ENCODE peak calls at places on chromosome 6, in four cellular contexts. U is A549, N is gastrocnemius medialis, O is spleen. H is an unnamed sample.

GRCh38 chr6:14396826-14397517 is 279.4 kb downstream of the CD83 start:
- DNase-seq in U (no peak), O (peak; percentile 87), N (peak; percentile 15), H (no peak)

GRCh38 chr6:47729019-47729418 is 30.6 kb downstream of the ADGRF4 start:
- DNase-seq in O (no peak), N (no peak), U (no peak), H (no peak)

GRCh38 chr6:144219056-144219685 is 66.0 kb upstream of the UTRN start:
- DNase-seq in N (no peak), O (no peak), U (peak; percentile 18), H (no peak)

GRCh38 chr6:42105714-42106662 is 36.4 kb downstream of the C6orf132 start:
- DNase-seq in O (no peak), N (no peak), U (no peak), H (no peak)

GRCh38 chr6:31776563-31776960 is 566 bp downstream of the VWA7 start:
- DNase-seq in U (no peak), O (no peak), N (no peak), H (no peak)

GRCh38 chr6:10412948-10413849 is 1.7 kb downstream of the TFAP2A start:
- DNase-seq in O (no peak), N (no peak), U (no peak), H (peak; percentile 93)

GRCh38 chr6:45432944-45433343 is 55.2 kb upstream of the SUPT3H start:
- DNase-seq in N (no peak), U (no peak), O (no peak), H (no peak)

GRCh38 chr6:39665871-39666270 is 59.3 kb downstream of the KIF6 start:
- DNase-seq in U (no peak), N (no peak), O (no peak), H (no peak)

GRCh38 chr6:6856538-6857523 is 250.9 kb upstream of the RREB1 start:
- DNase-seq in U (no peak), O (peak; percentile 78), N (peak; percentile 59), H (peak; percentile 52)

GRCh38 chr6:92124126-92124525 is 1295.2 kb downstream of the EPHA7 start:
- DNase-seq in N (no peak), U (no peak), O (no peak), H (no peak)

GRCh38 chr6:3345836-3346235 is 87.1 kb downstream of the PSMG4 start:
- DNase-seq in O (no peak), N (peak; percentile 77), U (no peak), H (no peak)

GRCh38 chr6:13762648-13763441 is 51.2 kb upstream of the RANBP9 start:
- DNase-seq in O (no peak), U (no peak), N (peak; percentile 56), H (peak; percentile 90)

GRCh38 chr6:13307508-13307995 is 20.8 kb downstream of the TBC1D7 start:
- DNase-seq in U (peak; percentile 45), O (no peak), N (no peak), H (no peak)

GRCh38 chr6:134908906-134909516 is 40.9 kb downstream of the ALDH8A1 start:
- DNase-seq in U (peak; percentile 58), O (no peak), N (peak; percentile 87), H (peak; percentile 82)

GRCh38 chr6:32397252-32397920 is 9.6 kb downstream of the BTNL2 start:
- DNase-seq in O (no peak), U (no peak), N (no peak), H (no peak)

GRCh38 chr6:141877275-141877983 is 255.3 kb upstream of the GJE1 start:
- DNase-seq in O (no peak), U (no peak), N (no peak), H (no peak)
- TF ChIP-seq CTCF in O (no peak), U (no peak), N (no peak), H (no peak)

GRCh38 chr6:137824502-137824879 is 42.6 kb upstream of the TNFAIP3 start:
- DNase-seq in N (no peak), U (no peak), O (no peak), H (no peak)

GRCh38 chr6:137829641-137830083 is 37.4 kb upstream of the TNFAIP3 start:
- DNase-seq in O (no peak), N (no peak), U (no peak), H (no peak)

GRCh38 chr6:137830562-137830961 is 36.5 kb upstream of the TNFAIP3 start:
- DNase-seq in O (no peak), U (no peak), N (no peak), H (no peak)

GRCh38 chr6:137827411-137827940 is 39.6 kb upstream of the TNFAIP3 start:
- DNase-seq in U (no peak), N (no peak), O (no peak), H (no peak)

DNA sequence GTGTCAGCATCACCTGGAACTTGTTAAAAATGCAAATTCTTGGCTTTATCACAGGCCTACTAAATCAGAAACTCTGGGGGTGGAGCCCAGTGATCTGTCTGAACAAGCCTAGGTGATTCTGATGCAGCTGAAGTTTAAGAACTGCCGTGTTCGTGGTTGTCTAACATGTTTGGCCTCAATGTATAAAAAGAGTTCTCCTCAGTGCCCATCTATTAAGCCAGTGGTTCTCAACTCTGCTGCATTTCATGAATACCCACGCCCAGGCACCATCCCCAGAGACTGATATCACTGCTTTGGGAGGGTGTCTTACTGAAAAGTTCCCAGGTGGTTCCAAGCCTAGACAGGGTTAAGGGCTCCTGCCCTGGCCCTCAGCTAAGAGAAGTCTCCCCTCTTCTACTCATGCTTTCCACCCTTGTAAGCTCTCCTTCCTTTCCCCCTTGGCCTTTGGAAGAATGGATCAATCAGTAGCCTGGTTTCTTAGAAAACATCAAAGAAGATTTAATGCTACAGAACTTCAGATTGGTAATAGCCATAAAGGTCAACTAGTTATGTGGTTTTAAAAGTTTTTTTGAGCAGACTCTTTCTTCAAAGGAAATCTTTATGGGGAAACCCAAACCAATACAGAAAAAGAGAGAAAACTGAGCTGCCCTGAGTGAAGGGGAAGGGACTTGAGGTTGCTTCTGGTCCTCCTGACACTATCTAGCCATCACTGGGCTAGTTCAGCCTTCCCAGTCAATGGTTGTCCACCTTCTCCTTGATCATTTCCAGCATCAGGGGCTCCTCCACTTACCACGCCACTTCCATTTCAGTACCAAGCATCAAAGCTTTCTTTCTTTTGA is 38.9 kb upstream of the TNFAIP3 start:
- DNase-seq in U (no peak), O (no peak), N (no peak), H (no peak)
- TF ChIP-seq POLR2A in U (no peak), O (no peak), N (no peak), H (no peak)

DNA sequence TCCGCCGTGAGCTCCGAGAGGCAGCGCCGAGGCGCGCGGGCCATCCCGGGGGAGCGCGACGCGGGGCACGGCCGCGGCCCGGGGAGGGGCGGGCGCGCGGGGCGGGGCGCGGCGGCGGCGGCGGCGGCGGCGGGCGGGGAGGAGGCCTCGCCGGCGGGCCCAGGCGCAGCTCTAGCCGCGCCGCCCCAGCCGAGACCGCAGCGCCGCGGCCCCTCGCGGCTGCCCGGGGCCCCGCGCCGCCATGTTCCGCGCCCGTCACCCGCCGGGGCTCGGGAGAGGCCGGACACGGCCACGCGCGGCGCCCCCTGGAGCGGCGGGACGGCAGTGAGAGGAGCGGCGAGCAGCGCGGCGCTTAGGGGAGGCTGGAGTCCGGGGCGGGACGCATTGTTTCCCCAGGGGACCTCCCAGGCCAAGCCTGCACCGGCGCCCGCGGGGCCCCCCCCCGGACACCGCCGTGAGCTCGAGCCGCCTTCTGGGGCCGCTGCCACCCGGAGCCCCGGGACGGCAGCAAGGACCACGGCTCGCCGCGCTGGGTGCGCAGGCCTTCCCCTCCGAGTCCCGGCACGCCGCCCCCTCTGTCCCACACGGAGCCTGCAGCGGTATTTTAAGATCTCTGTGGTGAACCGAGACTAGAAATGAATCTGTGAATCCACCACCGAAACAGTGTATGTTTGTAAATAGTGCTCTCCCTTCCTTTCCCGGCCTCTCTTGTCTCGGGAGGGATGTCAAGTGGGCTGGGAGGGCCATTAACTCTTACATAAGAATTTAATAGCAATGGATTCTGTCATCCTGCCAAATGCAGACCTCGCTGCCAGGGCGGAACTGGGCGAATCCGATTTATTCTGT is at the start of gene KIF13A:
- DNase-seq in N (peak; percentile 67), O (peak; percentile 93), U (peak; percentile 60), H (peak; percentile 91)
- TF ChIP-seq CTCF in N (peak; percentile 49), O (peak; percentile 26), U (peak; percentile 11), H (no peak)

GRCh38 chr6:169145991-169146501 is 107.6 kb downstream of the THBS2 start:
- DNase-seq in N (no peak), O (no peak), U (no peak), H (peak; percentile 77)
- TF ChIP-seq POLR2A in N (no peak), O (no peak), U (no peak), H (no peak)

GRCh38 chr6:167426620-167427019 is 101.7 kb downstream of the TTLL2 start:
- DNase-seq in U (no peak), O (no peak), N (no peak), H (no peak)

GRCh38 chr6:167424060-167424673 is 99.3 kb downstream of the TTLL2 start:
- DNase-seq in U (no peak), N (no peak), O (no peak), H (no peak)

GRCh38 chr6:167426074-167426473 is 101.2 kb downstream of the TTLL2 start:
- DNase-seq in N (no peak), U (no peak), O (no peak), H (no peak)

GRCh38 chr6:167422934-167423333 is 98.0 kb downstream of the TTLL2 start:
- DNase-seq in N (no peak), U (no peak), O (no peak), H (no peak)

GRCh38 chr6:167424700-167425099 is 99.8 kb downstream of the TTLL2 start:
- DNase-seq in U (no peak), O (no peak), N (no peak), H (no peak)
- TF ChIP-seq CTCF in U (no peak), O (no peak), N (no peak), H (no peak)

GRCh38 chr6:138988469-138988834 is 399 bp upstream of the REPS1 start:
- DNase-seq in U (no peak), N (no peak), O (no peak), H (no peak)

GRCh38 chr6:138986578-138986977 is 1.5 kb downstream of the REPS1 start:
- DNase-seq in U (no peak), O (no peak), N (no peak), H (no peak)

GRCh38 chr6:138987299-138987642 is 782 bp downstream of the REPS1 start:
- DNase-seq in U (no peak), N (no peak), O (peak; percentile 91), H (no peak)

GRCh38 chr6:138989098-138989983 is 1.3 kb upstream of the REPS1 start:
- DNase-seq in O (no peak), N (no peak), U (no peak), H (no peak)

GRCh38 chr6:138987643-138988468 is at the start of gene REPS1:
- DNase-seq in O (peak; percentile 98), U (peak; percentile 69), N (peak; percentile 87), H (peak; percentile 98)
- TF ChIP-seq POLR2A in O (no peak), U (peak; percentile 41), N (peak; percentile 60), H (no peak)

DNA sequence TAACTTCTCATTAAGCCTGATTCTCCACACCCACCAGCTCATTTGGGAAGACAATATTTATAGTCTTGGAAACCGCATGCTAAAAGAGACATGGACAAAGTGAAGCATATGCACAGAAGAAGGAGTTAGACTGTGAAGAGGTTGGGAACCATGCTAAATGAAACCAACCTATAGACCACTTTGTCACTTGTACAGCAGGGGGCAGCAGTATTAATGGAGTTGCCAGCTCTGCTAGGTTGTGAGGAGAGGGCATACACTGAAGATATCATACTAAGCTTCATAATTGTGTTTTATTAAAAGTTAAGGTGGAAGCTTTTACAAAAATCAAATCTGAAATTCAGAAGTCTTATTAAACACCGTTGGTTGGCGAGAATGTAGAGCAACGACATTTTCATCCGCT is 38.3 kb upstream of the HMGCLL1 start:
- DNase-seq in O (no peak), N (no peak), U (no peak), H (no peak)
- TF ChIP-seq CTCF in O (no peak), N (no peak), U (peak; percentile 33), H (no peak)